ENCODE peak calls at places on chromosomes 5 and 9, in five cellular contexts. P is heart left ventricle, H is IMR-90, K is breast epithelium, Y is body of pancreas. I is an unnamed sample. For H3K9me3 and H3K27me3, the result is how much of the 10 kb centered on the place peaks cover.

GRCh38 chr9:132240860-132241482 is 79.1 kb downstream of the NTNG2 start:
- DNase-seq in H (peak), Y (peak), P (peak), K (peak), I (no peak)

GRCh38 chr5:173771058-173771742 is 116.9 kb upstream of the CPEB4 start:
- DNase-seq in H (no peak), P (no peak), K (no peak), Y (peak), I (no peak)

GRCh38 chr5:162685302-162685701 is 617.7 kb downstream of the GABRG2 start:
- DNase-seq in Y (no peak), P (no peak), H (no peak), K (no peak), I (no peak)

GRCh38 chr5:167143726-167144125 is 1147.7 kb upstream of the WWC1 start:
- DNase-seq in Y (no peak), H (no peak), P (no peak), K (no peak), I (no peak)

GRCh38 chr5:157820593-157821252 is 38.2 kb downstream of the CLINT1 start:
- DNase-seq in Y (peak), H (peak), P (no peak), K (no peak), I (no peak)

GRCh38 chr9:126690431-126691051 is 76.8 kb downstream of the LMX1B start:
- DNase-seq in H (no peak), Y (peak), K (peak), P (peak), I (no peak)

GRCh38 chr5:150345716-150346115 is 11.8 kb upstream of the TCOF1 start:
- DNase-seq in K (no peak), Y (no peak), H (no peak), P (no peak), I (no peak)

GRCh38 chr9:98326402-98327248 is 71.2 kb upstream of the TBC1D2 start:
- DNase-seq in Y (no peak), P (no peak), K (no peak), H (peak), I (peak)

GRCh38 chr9:98517710-98518109 is 191.0 kb downstream of the GABBR2 start:
- DNase-seq in Y (no peak), P (no peak), K (no peak), H (no peak), I (peak)

GRCh38 chr9:135567311-135567710 is 5.8 kb downstream of the PAEP start:
- DNase-seq in Y (no peak), P (no peak), H (no peak), K (no peak), I (no peak)

GRCh38 chr9:136593581-136593980 is 47.7 kb upstream of the NOTCH1 start:
- DNase-seq in K (no peak), Y (no peak), P (no peak), H (no peak), I (no peak)

GRCh38 chr9:136138566-136138965 is 19.9 kb upstream of the TMEM250 start:
- DNase-seq in H (no peak), K (no peak), P (no peak), Y (peak), I (no peak)

GRCh38 chr5:80153586-80154126 is 102.2 kb downstream of the SERINC5 start:
- DNase-seq in K (no peak), P (no peak), H (no peak), Y (no peak), I (no peak)

GRCh38 chr5:155101697-155102096 is 88.1 kb downstream of the KIF4B start:
- DNase-seq in K (no peak), Y (no peak), P (no peak), H (no peak), I (no peak)

GRCh38 chr5:38330207-38330606 is 71.8 kb downstream of the EGFLAM start:
- DNase-seq in P (no peak), K (no peak), Y (no peak), H (no peak), I (no peak)

GRCh38 chr5:143977891-143978448 is 166.0 kb downstream of the HMHB1 start:
- DNase-seq in H (no peak), P (no peak), Y (no peak), K (no peak), I (no peak)

GRCh38 chr9:110926828-110927227 is 111.4 kb downstream of the LPAR1 start:
- DNase-seq in K (no peak), H (no peak), P (no peak), Y (no peak), I (no peak)

GRCh38 chr5:83895860-83896259 is 175.2 kb upstream of the HAPLN1 start:
- DNase-seq in Y (no peak), K (no peak), P (no peak), H (peak), I (no peak)
- TF ChIP-seq POLR2A in Y (no peak), K (no peak), P (no peak), H (no peak), I (no peak)

GRCh38 chr5:178438746-178439260 is 151.4 kb downstream of the COL23A1 start:
- DNase-seq in K (no peak), Y (no peak), H (no peak), P (no peak), I (no peak)
- H3K9me3 ChIP-seq in K (under half), Y (under half), H (under half), P (under half), I (under half)

DNA sequence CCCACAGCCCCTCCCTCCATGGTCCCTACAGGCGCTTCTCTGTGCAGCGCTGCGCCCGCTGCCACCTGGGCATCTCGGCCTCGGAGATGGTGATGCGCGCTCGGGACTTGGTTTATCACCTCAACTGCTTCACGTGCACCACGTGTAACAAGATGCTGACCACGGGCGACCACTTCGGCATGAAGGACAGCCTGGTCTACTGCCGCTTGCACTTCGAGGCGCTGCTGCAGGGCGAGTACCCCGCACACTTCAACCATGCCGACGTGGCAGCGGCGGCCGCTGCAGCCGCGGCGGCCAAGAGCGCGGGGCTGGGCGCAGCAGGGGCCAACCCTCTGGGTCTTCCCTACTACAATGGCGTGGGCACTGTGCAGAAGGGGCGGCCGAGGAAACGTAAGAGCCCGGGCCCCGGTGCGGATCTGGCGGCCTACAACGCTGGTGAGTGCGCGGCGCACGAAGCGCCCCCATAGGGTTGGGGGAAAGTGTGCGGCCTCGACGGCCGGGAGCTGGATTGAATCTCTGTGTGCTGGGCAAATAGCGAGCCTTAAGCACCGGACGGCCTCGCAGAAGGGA is 3.6 kb downstream of the LHX2 start:
- DNase-seq in Y (no peak), H (no peak), P (no peak), K (no peak), I (no peak)
- H3K27me3 ChIP-seq in Y (half or more), H (half or more), P (half or more), K (half or more), I (under half)

GRCh38 chr5:1344975-1345838 is at the start of gene CLPTM1L:
- DNase-seq in Y (peak), H (peak), K (peak), P (peak), I (no peak)
- TF ChIP-seq POLR2A in Y (peak), H (peak), K (no peak), P (peak), I (no peak)

GRCh38 chr5:56522169-56522568 is 289.0 kb upstream of the ANKRD55 start:
- DNase-seq in K (no peak), H (no peak), P (no peak), Y (no peak), I (no peak)

GRCh38 chr5:56523779-56524178 is 290.6 kb upstream of the ANKRD55 start:
- DNase-seq in H (peak), P (no peak), K (no peak), Y (no peak), I (no peak)

GRCh38 chr5:56520951-56521350 is 287.8 kb upstream of the ANKRD55 start:
- DNase-seq in K (no peak), Y (no peak), P (no peak), H (no peak), I (no peak)

GRCh38 chr5:56525117-56525516 is 290.2 kb upstream of the MAP3K1 start:
- DNase-seq in H (peak), Y (no peak), K (no peak), P (no peak), I (no peak)

DNA sequence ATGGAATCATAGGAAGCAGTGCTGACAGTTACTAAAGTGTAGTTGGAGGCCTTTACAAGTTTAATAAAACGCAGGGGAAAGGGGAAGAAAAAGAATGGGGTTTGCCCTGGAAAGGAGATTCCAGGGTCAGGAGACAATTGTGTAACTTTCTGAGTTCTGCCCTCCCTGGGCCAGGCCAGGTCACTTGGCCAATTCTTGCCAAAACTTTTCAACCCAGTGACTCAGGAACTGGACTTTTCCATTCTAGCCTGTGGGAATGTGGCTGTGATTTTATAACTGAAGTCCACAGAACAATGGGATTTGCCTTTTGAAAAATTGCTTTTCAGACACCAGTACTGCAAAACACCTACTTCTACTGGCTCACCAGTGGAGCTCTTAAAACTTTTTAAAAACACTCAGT is 289.8 kb upstream of the ANKRD55 start:
- DNase-seq in H (peak), K (no peak), P (peak), Y (no peak), I (no peak)
- H3K9me3 ChIP-seq in H (under half), K (under half), P (under half), Y (under half), I (under half)

GRCh38 chr9:77016111-77016525 is 3.3 kb upstream of the FOXB2 start:
- DNase-seq in H (no peak), P (no peak), K (no peak), Y (no peak), I (no peak)

GRCh38 chr9:77018058-77019009 is 1.1 kb upstream of the FOXB2 start:
- DNase-seq in P (no peak), H (no peak), K (no peak), Y (no peak), I (no peak)

GRCh38 chr9:77019010-77019809 is at the start of gene FOXB2:
- DNase-seq in H (no peak), P (no peak), Y (peak), K (no peak), I (no peak)

GRCh38 chr9:77016526-77017504 is 2.6 kb upstream of the FOXB2 start:
- DNase-seq in P (no peak), Y (no peak), K (no peak), H (no peak), I (no peak)

GRCh38 chr9:77017505-77017894 is 2.0 kb upstream of the FOXB2 start:
- DNase-seq in Y (no peak), H (no peak), P (no peak), K (no peak), I (no peak)
- H3K27me3 ChIP-seq in Y (half or more), H (half or more), P (half or more), K (half or more), I (under half)

GRCh38 chr5:34833991-34834793 is 4.8 kb upstream of the TTC23L start:
- DNase-seq in P (no peak), Y (no peak), K (no peak), H (no peak), I (no peak)
- TF ChIP-seq POLR2A in P (no peak), Y (no peak), K (no peak), H (no peak), I (no peak)

I was measured in vagina.